ENCODE peak calls at places on chromosomes 7 and 10, in six cellular contexts. H is mucosa of gallbladder; F is GM03348; A is stimulated activated CD4-positive, alpha-beta T cell treated with anti-CD3 and anti-CD28 coated beads, Interleukin-1b, Interleukin-23, amount 100 ng/mL, for 1 hour; N is fibroblast of pulmonary artery; M is NCI-H1092. K is an unnamed sample.

GRCh38 chr10:35184527-35185171 is 58.0 kb downstream of the CREM start:
- DNase-seq in N (no peak), H (no peak), A (no peak), M (no peak), F (no peak), K (no peak)

GRCh38 chr7:46109447-46109846 is 188.4 kb upstream of the IGFBP3 start:
- DNase-seq in H (no peak), N (peak), A (no peak), F (no peak), M (no peak), K (no peak)

GRCh38 chr7:154968336-154969001 is 34.5 kb downstream of the PAXIP1 start:
- DNase-seq in H (no peak), N (no peak), M (no peak), A (no peak), F (no peak), K (no peak)

GRCh38 chr7:31466036-31466435 is 47.9 kb upstream of the ITPRID1 start:
- DNase-seq in M (no peak), F (no peak), A (no peak), N (no peak), H (no peak), K (no peak)

GRCh38 chr10:102670065-102670400 is 25.8 kb downstream of the TRIM8 start:
- DNase-seq in F (no peak), A (no peak), N (no peak), M (no peak), H (no peak), K (no peak)

GRCh38 chr10:86295791-86296190 is 70.8 kb downstream of the GRID1 start:
- DNase-seq in A (no peak), N (no peak), F (no peak), H (no peak), M (no peak), K (no peak)

GRCh38 chr10:102066421-102067068 is 1.4 kb downstream of the HPS6 start:
- DNase-seq in F (no peak), N (no peak), H (no peak), A (no peak), M (no peak), K (no peak)

GRCh38 chr7:100173806-100174495 is 3.2 kb downstream of the GPC2 start:
- DNase-seq in M (no peak), F (no peak), H (no peak), N (no peak), A (no peak), K (no peak)

GRCh38 chr10:821322-821721 is 110.2 kb downstream of the LARP4B start:
- DNase-seq in N (peak), F (peak), A (no peak), H (no peak), M (no peak), K (no peak)

GRCh38 chr7:90209776-90210175 is 1.8 kb upstream of the STEAP2 start:
- DNase-seq in N (peak), M (no peak), H (no peak), F (no peak), A (no peak), K (no peak)

GRCh38 chr10:13453896-13454295 is 74.9 kb downstream of the BEND7 start:
- DNase-seq in F (no peak), A (no peak), M (no peak), N (no peak), H (peak), K (peak)